ENCODE peak calls at places on chromosomes 13 and 19, in ten cellular contexts. I is suprapubic skin, G is pancreas, E is heart right ventricle, D is IMR-90, C is heart left ventricle, H is Karpas-422, O is cardiac muscle cell, R is astrocyte, Q is sigmoid colon. N is an unnamed sample. For H3K9me3, the result is how much of the 10 kb centered on the place peaks cover.

GRCh38 chr13:114212096-114212495 is 22.6 kb upstream of the CDC16 start:
- DNase-seq in Q (no peak), G (no peak), I (no peak), O (no peak), C (no peak), E (no peak), H (no peak), D (peak), R (peak), N (no peak)

GRCh38 chr19:39845621-39846175 is 481 bp downstream of the FBL start:
- DNase-seq in Q (no peak), O (peak), R (no peak), G (no peak), E (no peak), I (no peak), C (no peak), D (no peak), H (peak), N (no peak)

GRCh38 chr19:2315818-2316353 is 7.9 kb upstream of the LINGO3 start:
- DNase-seq in E (peak), I (no peak), O (peak), H (peak), R (no peak), G (peak), D (peak), Q (peak), C (peak), N (no peak)

GRCh38 chr13:114087430-114087829 is 45.0 kb downstream of the RASA3 start:
- DNase-seq in O (no peak), R (no peak), C (peak), G (no peak), Q (peak), H (no peak), D (no peak), I (peak), E (no peak), N (peak)

GRCh38 chr19:47471733-47472457 is at the start of gene SLC8A2:
- DNase-seq in O (peak), D (peak), E (peak), R (peak), G (peak), Q (peak), C (peak), I (no peak), H (peak), N (peak)

GRCh38 chr19:45773384-45773783 is 4.3 kb upstream of the SIX5 start:
- DNase-seq in D (no peak), H (no peak), I (no peak), E (no peak), Q (no peak), C (no peak), O (no peak), R (no peak), G (no peak), N (no peak)

GRCh38 chr13:75395056-75395455 is 86.9 kb downstream of the TBC1D4 start:
- DNase-seq in I (no peak), H (no peak), Q (no peak), C (no peak), O (no peak), G (no peak), D (no peak), R (no peak), E (no peak), N (no peak)

GRCh38 chr19:18282788-18283141 is 1.3 kb upstream of the JUND start:
- DNase-seq in C (no peak), E (no peak), H (no peak), G (no peak), D (no peak), R (no peak), Q (no peak), I (no peak), O (no peak), N (no peak)

GRCh38 chr19:5219551-5220304 is 120.9 kb downstream of the PTPRS start:
- DNase-seq in R (no peak), O (no peak), H (no peak), C (no peak), G (no peak), E (no peak), D (no peak), Q (no peak), I (no peak), N (no peak)

GRCh38 chr19:13299838-13300237 is 149.6 kb downstream of the IER2 start:
- DNase-seq in D (no peak), E (no peak), H (no peak), R (no peak), G (no peak), C (no peak), I (no peak), Q (no peak), O (no peak), N (no peak)

GRCh38 chr19:44738161-44738535 is 10.4 kb upstream of the BCL3 start:
- DNase-seq in O (no peak), E (no peak), H (no peak), C (no peak), G (no peak), D (no peak), Q (no peak), I (no peak), R (no peak), N (no peak)

GRCh38 chr19:44741841-44742352 is 6.6 kb upstream of the BCL3 start:
- DNase-seq in C (peak), G (peak), R (peak), O (peak), Q (peak), I (peak), H (no peak), D (peak), E (peak), N (no peak)

GRCh38 chr19:44738603-44739585 is 9.6 kb upstream of the BCL3 start:
- DNase-seq in C (no peak), Q (no peak), E (no peak), D (no peak), G (no peak), H (no peak), O (no peak), R (no peak), I (no peak), N (no peak)

GRCh38 chr19:44741258-44741731 is 7.2 kb upstream of the BCL3 start:
- DNase-seq in R (no peak), H (no peak), E (no peak), D (no peak), O (peak), C (no peak), Q (no peak), I (no peak), G (no peak), N (no peak)

GRCh38 chr19:44740351-44740824 is 8.1 kb upstream of the BCL3 start:
- DNase-seq in Q (no peak), I (no peak), E (no peak), D (no peak), R (no peak), O (no peak), C (no peak), H (no peak), G (no peak), N (no peak)
- H3K27ac ChIP-seq in Q (peak), I (peak), E (no peak), D (no peak), R (no peak), O (no peak), C (no peak), H (no peak), G (peak), N (no peak)

GRCh38 chr19:50043967-50044366 is 18.2 kb downstream of the ZNF473 start:
- DNase-seq in G (no peak), Q (no peak), O (no peak), D (no peak), E (no peak), R (no peak), C (no peak), I (no peak), H (no peak), N (no peak)

GRCh38 chr19:50050406-50051223 is 24.8 kb downstream of the ZNF473 start:
- DNase-seq in H (peak), D (peak), R (peak), Q (peak), E (peak), O (peak), I (peak), C (peak), G (peak), N (peak)

GRCh38 chr19:50044922-50045321 is 19.1 kb downstream of the ZNF473 start:
- DNase-seq in H (no peak), Q (no peak), R (no peak), E (no peak), O (no peak), C (no peak), I (no peak), D (no peak), G (no peak), N (no peak)

GRCh38 chr19:50046649-50047503 is 21.1 kb downstream of the ZNF473 start:
- DNase-seq in I (peak), E (peak), G (peak), O (peak), D (peak), H (peak), C (no peak), Q (peak), R (no peak), N (peak)

GRCh38 chr19:50047686-50048085 is 21.9 kb downstream of the ZNF473 start:
- DNase-seq in H (no peak), Q (no peak), O (no peak), C (no peak), D (peak), R (no peak), G (no peak), I (no peak), E (no peak), N (no peak)
- H3K9me3 ChIP-seq in H (under half), Q (under half), O (under half), C (under half), D (under half), R (half or more), G (under half), I (under half), E (under half), N (under half)

GRCh38 chr19:30047355-30047895 is 105.4 kb downstream of the URI1 start:
- DNase-seq in Q (no peak), G (no peak), H (no peak), I (no peak), C (no peak), R (no peak), D (no peak), E (no peak), O (no peak), N (no peak)

GRCh38 chr19:30049226-30049625 is 107.2 kb downstream of the URI1 start:
- DNase-seq in R (no peak), D (no peak), E (no peak), I (no peak), C (no peak), H (no peak), Q (no peak), O (no peak), G (no peak), N (no peak)

GRCh38 chr19:30049844-30050667 is 108.0 kb downstream of the URI1 start:
- DNase-seq in I (no peak), Q (no peak), E (no peak), R (no peak), G (no peak), D (no peak), O (no peak), H (no peak), C (no peak), N (no peak)

GRCh38 chr19:30044273-30045259 is 102.5 kb downstream of the URI1 start:
- DNase-seq in R (no peak), H (no peak), Q (no peak), C (no peak), O (no peak), E (no peak), I (no peak), G (no peak), D (no peak), N (no peak)

GRCh38 chr19:30046522-30046921 is 104.5 kb downstream of the URI1 start:
- DNase-seq in R (peak), D (peak), E (no peak), H (peak), Q (no peak), I (no peak), G (no peak), C (no peak), O (no peak), N (no peak)
- H3K4me3 ChIP-seq in R (no peak), D (no peak), E (no peak), H (no peak), Q (no peak), I (no peak), G (no peak), C (no peak), O (no peak), N (no peak)

GRCh38 chr19:49149652-49150105 is 5.5 kb downstream of the HRC start:
- DNase-seq in E (peak), G (no peak), R (peak), O (peak), I (peak), C (peak), H (no peak), Q (peak), D (peak), N (no peak)

GRCh38 chr19:49148784-49149651 is 6.2 kb downstream of the HRC start:
- DNase-seq in O (peak), G (peak), C (peak), E (peak), Q (peak), R (peak), D (peak), I (peak), H (peak), N (peak)

GRCh38 chr19:49150944-49151243 is 4.3 kb downstream of the HRC start:
- DNase-seq in C (no peak), Q (no peak), G (no peak), I (no peak), O (no peak), E (no peak), R (no peak), D (no peak), H (no peak), N (no peak)

GRCh38 chr19:49151339-49152217 is 3.6 kb downstream of the HRC start:
- DNase-seq in Q (peak), D (peak), H (peak), C (peak), O (peak), G (peak), E (peak), R (no peak), I (peak), N (peak)

GRCh38 chr19:49150106-49150943 is 4.9 kb downstream of the HRC start:
- DNase-seq in I (peak), C (peak), E (peak), G (peak), Q (peak), O (peak), H (peak), R (peak), D (peak), N (peak)
- H3K27ac ChIP-seq in I (peak), C (peak), E (peak), G (peak), Q (peak), O (peak), H (no peak), R (peak), D (peak), N (no peak)

GRCh38 chr19:56947206-56947605 is 106.7 kb upstream of the PEG3 start:
- DNase-seq in H (no peak), O (no peak), I (no peak), Q (no peak), C (no peak), R (no peak), E (no peak), G (no peak), D (no peak), N (no peak)
- H3K9me3 ChIP-seq in H (under half), O (under half), I (under half), Q (under half), C (under half), R (under half), E (under half), G (under half), D (under half), N (under half)

DNA sequence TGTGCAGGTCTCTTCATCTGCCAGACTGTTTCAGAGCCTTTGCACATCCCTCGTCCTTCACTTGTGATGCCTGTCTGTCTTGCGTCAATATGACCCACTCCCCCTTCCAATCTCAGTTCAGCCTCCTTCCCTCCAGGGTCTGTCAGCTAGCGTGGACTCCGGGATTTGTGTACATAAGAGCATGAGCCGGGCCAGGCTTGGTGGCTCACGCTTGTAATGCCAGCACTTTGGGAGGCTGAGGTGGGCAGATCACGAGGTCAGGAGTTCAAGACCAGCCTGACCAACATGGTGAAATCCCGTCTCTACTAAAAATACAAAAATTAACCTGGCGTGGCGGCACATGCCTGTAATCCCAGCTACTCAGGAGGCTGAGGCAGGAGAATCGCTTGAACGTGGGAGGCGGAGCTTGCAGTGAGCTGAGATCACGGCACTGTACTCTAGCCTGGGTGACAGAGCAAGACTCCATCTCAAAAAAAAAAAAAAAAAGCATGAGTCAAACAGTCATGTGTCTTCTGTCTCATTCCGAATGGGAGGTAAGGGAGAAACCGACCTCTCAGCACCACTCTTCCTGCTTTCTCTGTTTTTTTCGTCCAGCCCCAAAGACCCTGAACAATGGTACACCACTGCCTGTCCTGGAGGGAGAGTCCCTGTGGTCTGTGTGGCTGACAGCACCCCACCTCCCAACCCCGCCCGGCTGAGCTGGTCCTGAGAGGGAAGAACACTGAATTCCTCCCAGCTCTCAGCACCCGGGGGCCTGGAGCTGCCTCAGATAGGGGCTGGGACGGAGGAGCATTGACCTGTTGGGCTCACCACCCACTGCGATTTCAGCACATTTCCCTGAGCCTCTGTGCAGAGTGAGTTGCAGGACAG is 2.4 kb upstream of the SIGLEC9 start:
- DNase-seq in C (no peak), H (no peak), O (peak), R (no peak), D (no peak), I (no peak), E (no peak), G (no peak), Q (peak), N (no peak)
- H3K4me3 ChIP-seq in C (no peak), H (no peak), O (no peak), R (no peak), D (no peak), I (no peak), E (no peak), G (no peak), Q (no peak), N (peak)

DNA sequence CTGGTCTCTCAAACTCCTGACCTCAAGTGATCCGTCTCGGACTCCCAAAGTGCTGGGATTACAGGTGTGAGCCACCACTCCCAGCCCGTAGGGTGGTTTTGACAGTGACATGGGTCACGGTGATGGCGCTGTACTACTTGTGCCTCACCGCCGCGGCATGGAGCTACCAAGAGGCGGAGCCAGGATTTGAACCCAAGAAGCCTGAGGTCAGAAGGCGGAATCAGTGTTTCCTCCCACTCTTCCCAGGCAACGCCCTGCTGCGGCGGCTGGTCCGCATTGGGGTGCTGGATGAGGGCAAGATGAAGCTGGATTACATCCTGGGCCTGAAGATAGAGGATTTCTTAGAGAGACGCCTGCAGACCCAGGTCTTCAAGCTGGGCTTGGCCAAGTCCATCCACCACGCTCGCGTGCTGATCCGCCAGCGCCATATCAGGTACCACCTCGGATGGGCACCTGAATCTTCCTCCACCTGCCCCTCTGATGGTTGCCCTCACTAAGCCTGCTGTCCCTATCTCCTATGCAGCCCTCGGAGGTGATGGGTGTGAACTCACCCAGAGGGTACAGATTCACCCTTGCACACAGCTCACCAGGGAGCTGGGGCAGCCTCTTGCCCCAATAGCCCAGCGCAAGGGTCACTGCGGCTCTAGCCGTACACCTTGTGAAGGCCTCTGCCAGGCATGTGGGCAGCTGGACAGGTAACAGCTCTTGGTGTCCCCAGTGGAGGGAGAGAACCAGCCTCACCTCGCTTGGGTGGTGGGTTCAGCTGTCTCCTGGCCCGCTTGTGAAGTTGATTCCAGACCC is 5.6 kb downstream of the RPS9 start:
- DNase-seq in G (no peak), E (no peak), O (no peak), D (no peak), C (no peak), I (no peak), Q (no peak), H (peak), R (no peak), N (no peak)
- H3K27ac ChIP-seq in G (no peak), E (no peak), O (no peak), D (no peak), C (no peak), I (no peak), Q (peak), H (no peak), R (no peak), N (no peak)

GRCh38 chr19:55985254-55985653 is 1.3 kb upstream of the NLRP5 start:
- DNase-seq in Q (no peak), E (no peak), G (no peak), D (no peak), O (no peak), C (no peak), R (no peak), H (no peak), I (no peak), N (no peak)

GRCh38 chr19:55986487-55986886 is at the start of gene NLRP5:
- DNase-seq in D (no peak), O (no peak), Q (no peak), G (no peak), H (no peak), R (no peak), E (no peak), I (no peak), C (no peak), N (no peak)
- H3K9me3 ChIP-seq in D (under half), O (under half), Q (under half), G (under half), H (under half), R (under half), E (under half), I (under half), C (under half), N (under half)